ENCODE peak calls at places on chromosomes 2 and 18, in nine cellular contexts. A is transverse colon, Q is adrenal gland, F is ovary, O is A549, J is upper lobe of left lung, X is tibial nerve, N is stomach, L is IMR-90. E is an unnamed sample. For H3K4me1, the result is how much of the 10 kb centered on the place peaks cover.

GRCh38 chr2:57696016-57696415 is 350.6 kb upstream of the VRK2 start:
- DNase-seq in L (peak), N (no peak), F (no peak), J (no peak), O (peak), A (no peak), X (no peak), Q (no peak), E (no peak)

GRCh38 chr18:61735564-61736102 is 157.2 kb downstream of the RNF152 start:
- DNase-seq in A (no peak), J (no peak), L (no peak), N (no peak), F (no peak), X (no peak), O (no peak), Q (no peak), E (no peak)

GRCh38 chr2:168343586-168343985 is 96.2 kb upstream of the STK39 start:
- DNase-seq in F (no peak), Q (no peak), X (no peak), A (no peak), O (no peak), L (peak), N (no peak), J (no peak), E (no peak)

GRCh38 chr2:169397697-169398096 is 35.4 kb upstream of the LRP2 start:
- DNase-seq in O (no peak), N (no peak), J (no peak), F (no peak), X (no peak), L (no peak), Q (no peak), A (no peak), E (no peak)

GRCh38 chr2:102240640-102241370 is 54.0 kb downstream of the IL1RL2 start:
- DNase-seq in Q (peak), O (peak), L (peak), X (peak), N (peak), J (peak), F (peak), A (peak), E (peak)

GRCh38 chr2:30655660-30656059 is 151.6 kb downstream of the CAPN13 start:
- DNase-seq in X (no peak), J (no peak), F (no peak), N (no peak), A (no peak), Q (no peak), L (peak), O (no peak), E (no peak)

GRCh38 chr2:66430195-66430905 is 4.6 kb upstream of the MEIS1 start:
- DNase-seq in X (no peak), Q (no peak), O (no peak), F (no peak), N (no peak), L (no peak), A (no peak), J (no peak), E (no peak)

GRCh38 chr2:65355190-65355831 is 77.1 kb downstream of the SPRED2 start:
- DNase-seq in Q (no peak), X (no peak), O (no peak), N (no peak), L (peak), A (peak), J (no peak), F (no peak), E (no peak)

GRCh38 chr18:45962866-45963265 is 4.3 kb downstream of the EPG5 start:
- DNase-seq in L (peak), J (no peak), A (no peak), N (no peak), Q (no peak), O (no peak), F (no peak), X (no peak), E (no peak)

GRCh38 chr2:161122772-161123530 is 37.3 kb upstream of the TANK start:
- DNase-seq in L (peak), N (no peak), A (peak), J (peak), Q (peak), O (peak), F (peak), X (no peak), E (peak)

GRCh38 chr2:176085861-176086771 is 2.4 kb upstream of the EVX2 start:
- DNase-seq in L (peak), N (peak), Q (no peak), O (no peak), J (no peak), A (peak), X (no peak), F (no peak), E (no peak)

GRCh38 chr2:29260151-29260772 is 145.0 kb downstream of the CLIP4 start:
- DNase-seq in F (no peak), L (peak), X (no peak), O (no peak), N (no peak), J (no peak), A (no peak), Q (no peak), E (no peak)

GRCh38 chr2:236861196-236861875 is 224.4 kb upstream of the COPS8 start:
- DNase-seq in N (peak), A (no peak), X (no peak), O (no peak), F (no peak), L (no peak), J (no peak), Q (no peak), E (no peak)

GRCh38 chr2:15838481-15838880 is 101.9 kb upstream of the MYCN start:
- DNase-seq in F (no peak), A (no peak), X (no peak), O (no peak), N (no peak), L (no peak), Q (peak), J (no peak), E (no peak)

GRCh38 chr2:15839461-15840124 is 100.8 kb upstream of the MYCN start:
- DNase-seq in X (no peak), A (no peak), F (no peak), Q (no peak), L (no peak), N (no peak), J (no peak), O (no peak), E (no peak)

GRCh38 chr2:15834381-15835031 is 105.8 kb upstream of the MYCN start:
- DNase-seq in A (no peak), O (no peak), L (no peak), F (no peak), J (no peak), N (no peak), Q (no peak), X (no peak), E (no peak)

GRCh38 chr2:15836134-15836941 is 104.0 kb upstream of the MYCN start:
- DNase-seq in N (no peak), L (no peak), J (no peak), O (no peak), Q (no peak), A (no peak), F (no peak), X (no peak), E (no peak)

GRCh38 chr2:15836942-15837610 is 103.3 kb upstream of the MYCN start:
- DNase-seq in A (no peak), J (peak), Q (no peak), N (no peak), L (no peak), F (no peak), X (no peak), O (no peak), E (no peak)
- TF ChIP-seq POLR2A in A (no peak), J (no peak), Q (no peak), N (no peak), L (no peak), F (no peak), X (no peak), O (no peak), E (no peak)

GRCh38 chr2:2010266-2010665 is 266.0 kb upstream of the PXDN start:
- DNase-seq in X (no peak), Q (no peak), L (no peak), F (no peak), N (no peak), J (no peak), O (no peak), A (no peak), E (no peak)
- H3K4me1 ChIP-seq in X (under half), Q (under half), L (under half), F (under half), N (under half), J (under half), O (under half), A (under half), E (under half)

DNA sequence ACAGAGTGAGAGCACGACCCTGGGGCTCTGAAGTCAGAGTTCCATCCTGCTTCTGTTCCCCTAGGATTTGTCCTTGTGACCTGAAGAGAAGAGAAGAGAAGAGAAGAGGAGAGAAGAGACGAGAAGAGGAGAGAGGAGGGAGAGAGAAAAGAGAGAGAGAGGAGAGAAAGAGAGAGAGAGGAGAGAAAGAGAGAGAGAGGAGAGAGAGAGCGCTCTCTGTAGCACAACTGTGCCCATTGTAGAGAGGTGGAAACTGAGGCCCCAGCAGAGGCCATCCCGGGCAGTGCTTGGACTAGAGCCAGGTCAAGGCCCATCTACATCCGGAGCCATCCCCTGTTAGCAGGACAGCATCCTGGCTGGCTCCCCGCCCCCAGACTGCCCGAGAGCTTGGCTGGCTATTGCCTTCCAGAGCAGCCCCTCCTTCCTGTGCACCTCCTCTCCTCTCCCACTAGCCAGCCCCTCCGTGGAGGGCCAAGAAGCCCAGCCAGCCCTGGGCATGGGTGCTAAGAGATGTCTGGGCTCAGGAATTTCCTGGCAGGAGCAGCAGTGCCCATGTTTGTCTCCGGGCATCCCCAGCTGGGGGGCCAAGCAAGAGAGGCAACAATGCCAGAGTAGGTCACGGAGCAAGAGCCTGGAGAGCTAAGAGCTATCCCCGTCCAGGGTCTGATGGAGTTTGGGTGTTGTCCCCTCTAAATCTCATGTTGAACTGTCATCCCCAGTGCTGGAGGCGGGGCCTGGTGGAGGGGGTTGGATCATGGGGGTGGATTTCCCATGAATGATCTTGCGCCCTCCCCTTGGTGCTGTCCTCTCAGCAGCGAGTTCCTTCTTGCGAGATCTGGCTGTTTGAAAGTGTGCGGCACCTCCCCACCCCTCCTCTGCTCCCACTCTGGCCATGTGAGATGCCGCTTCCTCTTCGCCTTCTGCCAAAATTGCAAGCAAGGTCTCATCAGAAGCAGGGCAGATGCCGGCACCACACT is 18.2 kb upstream of the GPR55 start:
- DNase-seq in X (no peak), J (no peak), L (no peak), O (no peak), Q (no peak), F (no peak), N (peak), A (peak), E (no peak)
- TF ChIP-seq POLR2A in X (no peak), J (no peak), L (no peak), O (no peak), Q (no peak), F (no peak), N (no peak), A (no peak), E (no peak)

GRCh38 chr2:43340066-43340465 is 113.7 kb upstream of the ZFP36L2 start:
- DNase-seq in N (no peak), J (no peak), F (no peak), X (no peak), Q (no peak), A (no peak), O (peak), L (peak), E (no peak)

GRCh38 chr2:43343573-43344304 is 117.3 kb upstream of the ZFP36L2 start:
- DNase-seq in O (no peak), J (peak), X (peak), L (peak), N (peak), F (peak), A (peak), Q (peak), E (peak)

GRCh38 chr2:43341959-43342757 is 115.8 kb upstream of the ZFP36L2 start:
- DNase-seq in L (no peak), F (no peak), N (no peak), O (no peak), X (no peak), Q (no peak), A (no peak), J (peak), E (no peak)

GRCh38 chr2:43344911-43345373 is 118.5 kb upstream of the ZFP36L2 start:
- DNase-seq in J (no peak), N (no peak), A (no peak), O (no peak), X (no peak), Q (no peak), F (no peak), L (peak), E (no peak)

GRCh38 chr2:43340945-43341356 is 114.5 kb upstream of the ZFP36L2 start:
- DNase-seq in N (no peak), J (no peak), Q (no peak), O (peak), X (no peak), A (no peak), F (no peak), L (peak), E (no peak)
- H3K4me1 ChIP-seq in N (under half), J (under half), Q (under half), O (under half), X (under half), A (half or more), F (under half), L (under half), E (under half)

DNA sequence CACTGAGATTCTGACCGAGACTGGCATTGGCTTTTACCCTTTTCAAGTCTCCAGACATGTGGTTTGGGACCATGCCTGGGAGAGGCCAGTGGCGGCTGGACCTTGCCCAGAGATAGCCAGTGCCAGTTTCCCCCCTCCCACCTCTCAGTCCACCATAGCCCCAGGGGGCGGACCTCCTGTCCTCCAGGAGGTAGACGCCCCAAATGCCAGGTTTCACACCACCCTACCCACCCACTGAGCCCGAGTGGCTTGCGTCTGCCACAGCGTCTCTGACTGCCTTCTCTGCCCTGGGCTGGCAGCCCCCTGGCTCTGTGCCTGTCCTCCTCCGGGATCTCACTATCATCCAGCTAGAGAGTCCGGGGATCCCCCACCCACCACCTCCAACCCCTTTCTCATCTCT is 47.8 kb downstream of the INPP5D start:
- DNase-seq in J (no peak), L (no peak), F (no peak), A (no peak), X (no peak), O (no peak), N (no peak), Q (no peak), E (no peak)
- TF ChIP-seq POLR2A in J (no peak), L (no peak), F (no peak), A (no peak), X (no peak), O (no peak), N (no peak), Q (no peak), E (no peak)

DNA sequence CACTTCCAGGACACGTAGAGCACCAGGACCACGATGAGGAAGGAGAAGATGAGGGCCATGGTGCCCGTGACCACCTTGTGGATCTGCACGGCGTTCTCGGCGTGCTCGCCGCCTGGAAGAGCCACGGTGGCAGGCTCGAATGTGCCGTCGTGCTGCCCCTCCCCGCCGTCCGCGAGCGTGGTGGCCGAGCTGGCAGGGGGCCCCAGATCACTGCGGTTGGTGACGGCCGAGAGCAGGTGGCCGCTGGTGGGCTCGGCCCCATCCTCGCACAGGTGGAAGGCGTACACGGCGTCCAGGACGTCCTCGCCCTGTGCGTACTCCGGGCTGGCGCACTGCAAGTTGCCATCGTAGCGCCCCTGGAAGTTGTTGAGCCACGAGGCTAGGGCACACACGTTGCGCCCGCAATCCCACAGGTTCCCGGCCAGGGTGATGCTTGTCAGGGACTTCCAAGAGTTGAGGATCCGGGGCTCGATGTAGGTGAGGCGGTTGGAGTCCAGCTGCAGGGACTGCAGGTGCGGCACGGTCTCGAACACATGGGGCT is 2.0 kb downstream of the LRRTM1 start:
- DNase-seq in F (no peak), L (no peak), N (no peak), A (no peak), X (no peak), J (no peak), O (no peak), Q (no peak), E (no peak)
- H3K4me1 ChIP-seq in F (under half), L (under half), N (under half), A (under half), X (under half), J (under half), O (under half), Q (under half), E (under half)

GRCh38 chr2:113198790-113199612 is 25.2 kb downstream of the PSD4 start:
- DNase-seq in J (peak), A (peak), L (peak), F (peak), N (peak), X (peak), O (peak), Q (peak), E (peak)

GRCh38 chr2:113195923-113196501 is 22.2 kb downstream of the PSD4 start:
- DNase-seq in N (no peak), A (no peak), J (no peak), X (no peak), O (no peak), F (no peak), Q (no peak), L (no peak), E (no peak)

GRCh38 chr2:113197347-113198047 is 23.7 kb downstream of the PSD4 start:
- DNase-seq in J (no peak), L (no peak), O (no peak), N (no peak), X (no peak), Q (no peak), F (no peak), A (no peak), E (no peak)

GRCh38 chr2:113198048-113198789 is 24.4 kb downstream of the PSD4 start:
- DNase-seq in Q (no peak), X (no peak), F (no peak), A (no peak), J (no peak), O (no peak), L (no peak), N (no peak), E (no peak)

DNA sequence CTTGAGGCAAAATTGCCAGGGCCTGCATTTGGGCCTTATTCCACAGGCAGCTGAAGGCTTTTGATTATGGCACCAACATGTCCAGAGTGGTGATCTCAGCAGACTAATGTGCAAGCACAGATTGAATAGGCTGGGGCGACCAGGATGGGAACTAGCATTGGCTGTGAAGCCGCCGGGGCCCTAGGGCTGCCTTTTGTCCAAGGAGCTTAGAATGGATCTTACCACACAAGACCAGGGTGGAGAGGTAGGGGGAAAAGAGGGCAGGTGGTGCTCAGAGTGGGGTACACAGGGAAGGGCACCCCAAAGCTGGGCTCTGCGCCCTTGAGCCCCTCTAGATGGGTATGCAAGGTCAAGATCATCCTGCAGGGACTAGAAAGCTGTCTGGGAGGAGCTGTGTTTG is 23.1 kb downstream of the PSD4 start:
- DNase-seq in Q (no peak), X (no peak), L (no peak), F (no peak), A (no peak), O (no peak), N (no peak), J (no peak), E (no peak)
- TF ChIP-seq POLR2A in Q (no peak), X (no peak), L (no peak), F (no peak), A (no peak), O (no peak), N (no peak), J (no peak), E (no peak)

GRCh38 chr2:43325448-43325811 is 99.0 kb upstream of the ZFP36L2 start:
- DNase-seq in A (no peak), X (no peak), N (no peak), F (no peak), J (no peak), L (no peak), Q (no peak), O (no peak), E (no peak)

GRCh38 chr2:43321446-43321845 is 95.0 kb upstream of the ZFP36L2 start:
- DNase-seq in O (no peak), J (no peak), L (no peak), A (no peak), Q (no peak), F (no peak), N (no peak), X (no peak), E (no peak)

GRCh38 chr2:43324589-43325447 is 98.4 kb upstream of the ZFP36L2 start:
- DNase-seq in O (no peak), J (no peak), L (no peak), F (no peak), X (no peak), A (no peak), N (no peak), Q (no peak), E (peak)

GRCh38 chr2:43326116-43326825 is 99.9 kb upstream of the ZFP36L2 start:
- DNase-seq in J (no peak), Q (no peak), O (no peak), F (no peak), X (no peak), L (no peak), N (no peak), A (no peak), E (no peak)

DNA sequence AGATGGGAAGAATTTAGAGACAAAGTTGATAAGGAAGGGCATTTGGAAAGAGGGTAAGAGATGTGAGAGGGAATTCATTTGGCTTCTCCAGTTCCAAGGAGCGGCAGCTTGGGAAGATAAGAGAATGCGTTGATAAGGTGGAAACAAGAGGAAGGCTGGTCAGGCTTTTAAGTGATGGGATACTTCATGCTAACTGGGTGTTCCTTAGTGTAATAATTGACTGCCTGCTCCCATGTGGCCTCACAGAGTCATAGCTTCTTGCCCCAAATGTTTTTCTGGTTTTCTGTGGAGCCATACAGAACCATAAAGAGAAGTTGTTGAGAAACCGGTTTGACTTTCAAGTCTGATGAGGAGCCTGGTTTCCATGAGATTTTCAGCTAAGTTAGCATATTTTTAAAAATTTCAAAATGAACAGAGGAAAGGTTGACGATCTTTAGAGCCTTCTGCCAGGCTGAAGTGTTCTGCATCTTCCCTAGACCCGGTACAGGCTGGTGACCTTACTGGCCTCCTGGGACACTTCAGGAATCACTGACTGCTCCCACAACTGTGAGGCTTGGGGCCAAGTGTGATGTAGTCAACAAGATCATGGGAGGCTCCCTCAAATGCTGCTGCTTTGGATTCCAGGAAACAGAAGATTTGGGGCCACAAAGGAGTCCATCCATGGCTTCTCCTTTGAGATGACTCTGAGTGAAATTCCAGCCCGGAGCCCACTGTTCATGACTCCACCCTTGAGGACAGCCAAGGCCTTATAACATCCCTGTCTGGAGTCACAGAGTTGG is 97.6 kb upstream of the ZFP36L2 start:
- DNase-seq in N (no peak), X (peak), J (no peak), A (peak), L (no peak), O (no peak), Q (peak), F (no peak), E (peak)
- H3K4me1 ChIP-seq in N (under half), X (under half), J (under half), A (under half), L (under half), O (under half), Q (under half), F (under half), E (under half)